ENCODE peak calls at places on chromosomes 5 and 9, in ten cellular contexts. I is transverse colon, W is GM12891, Y is HCT116, E is suprapubic skin, P is prostate gland, M is stomach, U is endothelial cell of umbilical vein, L is breast epithelium, C is K562. H is an unnamed sample.

GRCh38 chr9:116959775-116960174 is 272.7 kb downstream of the TRIM32 start:
- DNase-seq in L (no peak), I (no peak), C (no peak), M (no peak), E (no peak), U (no peak), P (no peak), W (no peak), Y (no peak), H (no peak)

GRCh38 chr5:95858023-95858461 is 35.5 kb upstream of the GLRX start:
- DNase-seq in C (no peak), W (no peak), E (no peak), L (no peak), I (no peak), U (peak; percentile 31), M (no peak), P (no peak), Y (no peak), H (no peak)

GRCh38 chr5:108900668-108901067 is 153.0 kb downstream of the FER start:
- DNase-seq in I (no peak), M (no peak), E (no peak), Y (no peak), L (no peak), P (no peak), C (no peak), U (peak; percentile 24), W (no peak), H (no peak)

GRCh38 chr5:151758141-151758429 is 346 bp downstream of the ATOX1 start:
- DNase-seq in W (no peak), E (no peak), L (no peak), P (peak; percentile 7), C (no peak), M (peak; percentile 31), U (no peak), Y (no peak), I (peak; percentile 29), H (peak; percentile 87)

GRCh38 chr5:159393854-159394274 is 63.6 kb upstream of the IL12B start:
- DNase-seq in C (no peak), Y (no peak), E (no peak), W (no peak), U (no peak), I (no peak), L (no peak), M (no peak), P (no peak), H (no peak)

GRCh38 chr5:32779754-32780415 is 68.8 kb downstream of the NPR3 start:
- DNase-seq in E (no peak), L (no peak), M (no peak), I (no peak), P (no peak), Y (no peak), W (no peak), U (no peak), C (no peak), H (no peak)

GRCh38 chr9:79256691-79257213 is 315.0 kb upstream of the TLE4 start:
- DNase-seq in Y (no peak), E (no peak), M (no peak), U (no peak), P (no peak), W (no peak), I (peak; percentile 13), C (no peak), L (no peak), H (no peak)

GRCh38 chr5:111942661-111943401 is 185.8 kb upstream of the NREP start:
- DNase-seq in M (no peak), U (no peak), W (no peak), E (no peak), I (no peak), C (no peak), L (no peak), Y (no peak), P (no peak), H (no peak)

GRCh38 chr9:87517732-87518131 is 20.1 kb downstream of the DAPK1 start:
- DNase-seq in Y (no peak), U (no peak), E (no peak), P (no peak), C (no peak), M (no peak), W (no peak), L (no peak), I (no peak), H (no peak)

GRCh38 chr9:86604741-86605140 is 250.5 kb upstream of the TUT7 start:
- DNase-seq in E (no peak), M (no peak), Y (no peak), C (no peak), U (no peak), I (no peak), L (no peak), W (no peak), P (no peak), H (no peak)

GRCh38 chr5:54792611-54793404 is 192.6 kb downstream of the ESM1 start:
- DNase-seq in M (peak; percentile 58), Y (no peak), I (no peak), C (no peak), P (no peak), E (no peak), W (no peak), L (no peak), U (peak; percentile 43), H (no peak)

GRCh38 chr5:171158581-171158980 is 150.5 kb upstream of the TLX3 start:
- DNase-seq in E (no peak), L (no peak), M (no peak), P (no peak), I (no peak), C (no peak), W (no peak), U (no peak), Y (no peak), H (no peak)

GRCh38 chr9:136439550-136440408 is at the start of gene INPP5E:
- DNase-seq in U (peak; percentile 51), I (peak; percentile 83), E (no peak), Y (peak; percentile 43), W (peak; percentile 98), M (peak; percentile 82), L (peak; percentile 71), P (peak; percentile 42), C (peak; percentile 94), H (peak; percentile 95)

GRCh38 chr9:95224371-95225015 is 93.0 kb downstream of the FANCC start:
- DNase-seq in L (no peak), I (no peak), W (no peak), U (no peak), P (no peak), C (no peak), Y (no peak), E (no peak), M (no peak), H (no peak)

GRCh38 chr9:16282216-16282615 is 588.3 kb downstream of the BNC2 start:
- DNase-seq in M (no peak), I (no peak), P (peak; percentile 16), Y (no peak), C (no peak), U (no peak), W (no peak), E (no peak), L (no peak), H (no peak)

GRCh38 chr5:122313941-122314340 is 1.9 kb downstream of the SNCAIP start:
- DNase-seq in W (no peak), M (no peak), I (no peak), U (peak; percentile 58), P (no peak), L (no peak), E (no peak), C (no peak), Y (no peak), H (no peak)

GRCh38 chr5:132293066-132293991 is 865 bp upstream of the SLC22A4 start:
- DNase-seq in P (peak; percentile 70), U (peak; percentile 89), C (peak; percentile 88), W (peak; percentile 46), E (peak; percentile 90), Y (peak; percentile 59), I (peak; percentile 86), L (peak; percentile 77), M (peak; percentile 73), H (peak; percentile 93)

GRCh38 chr5:113213551-113213971 is 221.2 kb downstream of the TSSK1B start:
- DNase-seq in I (no peak), M (no peak), U (no peak), W (no peak), Y (no peak), E (no peak), C (no peak), L (no peak), P (no peak), H (no peak)

GRCh38 chr9:16318516-16319060 is 551.9 kb downstream of the BNC2 start:
- DNase-seq in M (no peak), W (no peak), U (no peak), C (no peak), Y (no peak), E (peak; percentile 66), I (no peak), L (no peak), P (no peak), H (no peak)

DNA sequence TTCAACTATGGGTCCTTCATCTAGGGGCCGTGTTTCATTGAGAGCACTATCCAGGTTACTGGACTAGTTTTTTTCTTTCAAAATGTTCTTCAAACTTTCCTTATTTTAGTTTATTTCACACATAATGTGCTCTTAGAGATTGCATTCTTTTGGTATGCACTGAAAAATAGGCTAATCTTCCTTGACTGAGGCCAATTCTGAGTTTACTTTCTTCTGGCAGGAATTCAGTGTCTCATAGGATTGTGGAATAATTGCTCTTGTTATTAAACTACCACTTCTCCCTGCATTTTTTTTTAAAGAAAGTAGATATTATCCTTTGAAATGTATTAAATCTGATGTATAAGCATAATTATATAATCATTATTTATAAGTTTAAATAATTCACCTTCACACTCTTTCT is 624.5 kb downstream of the RAB3C start:
- DNase-seq in E (no peak), Y (no peak), W (no peak), M (no peak), U (no peak), L (no peak), I (no peak), C (no peak), P (no peak), H (no peak)
- TF ChIP-seq POLR2A in E (no peak), Y (no peak), W (no peak), M (no peak), U (no peak), L (no peak), I (no peak), C (no peak), P (no peak), H (no peak)

GRCh38 chr9:27572918-27573698 is at the start of gene C9orf72:
- DNase-seq in U (peak; percentile 61), I (peak; percentile 87), M (peak; percentile 84), Y (no peak), W (peak; percentile 58), L (peak; percentile 73), E (peak; percentile 85), C (peak; percentile 72), P (peak; percentile 82), H (peak; percentile 96)
- TF ChIP-seq POLR2AphosphoS5 in U (peak; percentile 24), I (peak; percentile 87), M (peak; percentile 80), Y (peak; percentile 77), W (peak; percentile 45), L (no peak), E (no peak), C (no peak), P (no peak), H (peak; percentile 54)

GRCh38 chr9:135296783-135297715 is 182.5 kb upstream of the PPP1R26 start:
- DNase-seq in M (no peak), P (no peak), C (no peak), W (no peak), Y (no peak), E (peak; percentile 40), I (no peak), L (no peak), U (no peak), H (peak; percentile 33)
- TF ChIP-seq POLR2A in M (no peak), P (no peak), C (no peak), W (no peak), Y (no peak), E (no peak), I (no peak), L (no peak), U (no peak), H (no peak)

GRCh38 chr5:43110606-43111170 is 10.0 kb upstream of the ZNF131 start:
- DNase-seq in E (no peak), M (no peak), C (peak; percentile 35), W (no peak), I (peak; percentile 44), P (no peak), L (no peak), Y (peak; percentile 16), U (no peak), H (no peak)
- TF ChIP-seq POLR2AphosphoS5 in E (no peak), M (no peak), C (no peak), W (no peak), I (no peak), P (no peak), L (no peak), Y (no peak), U (no peak), H (no peak)